ENCODE peak calls at places on chromosome 20, in seven cellular contexts. S, C, H, P, T, G and V are unnamed samples.

GRCh38 chr20:37262516-37262915 is 902 bp upstream of the GHRH start:
- DNase-seq in G (no peak), S (no peak), T (no peak), C (no peak), P (no peak), H (no peak), V (no peak)

GRCh38 chr20:41905186-41905585 is 287.0 kb upstream of the CHD6 start:
- DNase-seq in H (no peak), G (no peak), C (no peak), S (no peak), T (no peak), P (no peak), V (no peak)

GRCh38 chr20:3307695-3308094 is 68.7 kb upstream of the SLC4A11 start:
- DNase-seq in P (no peak), C (no peak), G (no peak), H (no peak), S (peak), T (peak), V (no peak)

GRCh38 chr20:20037960-20038359 is 14.3 kb downstream of the CRNKL1 start:
- DNase-seq in S (peak), H (peak), P (no peak), G (no peak), C (no peak), T (no peak), V (no peak)

GRCh38 chr20:52824494-52825216 is 147.5 kb upstream of the TSHZ2 start:
- DNase-seq in G (no peak), C (no peak), P (no peak), H (no peak), S (no peak), T (no peak), V (no peak)

GRCh38 chr20:33636776-33637175 is 25.4 kb upstream of the C20orf144 start:
- DNase-seq in T (no peak), G (no peak), H (no peak), S (no peak), C (peak), P (no peak), V (no peak)

GRCh38 chr20:25220810-25221591 is 25.5 kb downstream of the ENTPD6 start:
- DNase-seq in C (no peak), P (peak), S (no peak), H (no peak), G (no peak), T (no peak), V (no peak)

GRCh38 chr20:10576411-10576810 is 97.4 kb downstream of the JAG1 start:
- DNase-seq in G (no peak), P (no peak), S (no peak), C (no peak), T (peak), H (no peak), V (no peak)

GRCh38 chr20:6671829-6672228 is 95.7 kb upstream of the BMP2 start:
- DNase-seq in G (no peak), S (no peak), P (no peak), H (no peak), T (no peak), C (no peak), V (no peak)

GRCh38 chr20:11153819-11154218 is 480.0 kb upstream of the JAG1 start:
- DNase-seq in G (no peak), T (no peak), C (no peak), H (no peak), S (peak), P (no peak), V (no peak)

GRCh38 chr20:32678948-32679347 is 5.2 kb upstream of the C20orf203 start:
- DNase-seq in C (no peak), S (no peak), P (no peak), G (no peak), H (no peak), T (peak), V (no peak)

GRCh38 chr20:14069796-14070195 is 74.5 kb downstream of the MACROD2 start:
- DNase-seq in P (no peak), G (no peak), T (peak), H (no peak), C (no peak), S (no peak), V (no peak)

GRCh38 chr20:40990542-40991120 is 38.0 kb upstream of the TOP1 start:
- DNase-seq in P (peak), T (peak), C (peak), S (peak), H (peak), G (peak), V (peak)

GRCh38 chr20:48659888-48660287 is 167.9 kb downstream of the PREX1 start:
- DNase-seq in T (no peak), S (no peak), P (no peak), G (no peak), C (no peak), H (no peak), V (no peak)

GRCh38 chr20:63101781-63102719 is 95.3 kb upstream of the BHLHE23 start:
- DNase-seq in T (peak), C (peak), G (peak), S (peak), P (peak), H (no peak), V (peak)

GRCh38 chr20:35788796-35789195 is 17.0 kb downstream of the PHF20 start:
- DNase-seq in T (no peak), P (no peak), C (no peak), G (no peak), H (no peak), S (no peak), V (no peak)

GRCh38 chr20:46206025-46206424 is 87.9 kb downstream of the CD40 start:
- DNase-seq in H (no peak), P (no peak), C (no peak), G (no peak), T (peak), S (peak), V (peak)

GRCh38 chr20:17849901-17850673 is 118.5 kb downstream of the SNX5 start:
- DNase-seq in T (peak), H (peak), P (no peak), G (no peak), C (no peak), S (peak), V (peak)

GRCh38 chr20:36585410-36586125 is 12.2 kb downstream of the TGIF2 start:
- DNase-seq in H (no peak), C (peak), G (no peak), S (peak), P (no peak), T (no peak), V (no peak)

GRCh38 chr20:52801628-52802006 is 170.5 kb upstream of the TSHZ2 start:
- DNase-seq in H (no peak), T (no peak), G (no peak), S (no peak), P (no peak), C (no peak), V (no peak)

GRCh38 chr20:2750343-2751251 is 49.8 kb downstream of the CPXM1 start:
- DNase-seq in C (peak), H (no peak), G (no peak), P (peak), T (peak), S (peak), V (peak)

GRCh38 chr20:11271319-11271718 is 597.5 kb upstream of the JAG1 start:
- DNase-seq in T (no peak), C (peak), S (no peak), P (no peak), H (no peak), G (no peak), V (no peak)

GRCh38 chr20:34155864-34156263 is 43.8 kb upstream of the EIF2S2 start:
- DNase-seq in S (no peak), G (no peak), H (no peak), T (no peak), P (no peak), C (no peak), V (no peak)

GRCh38 chr20:9617062-9617461 is 102.7 kb downstream of the LAMP5 start:
- DNase-seq in H (peak), T (peak), C (peak), G (no peak), S (peak), P (peak), V (no peak)

GRCh38 chr20:34744340-34744739 is 40.2 kb downstream of the TP53INP2 start:
- DNase-seq in G (no peak), S (no peak), P (no peak), H (no peak), C (no peak), T (no peak), V (no peak)

GRCh38 chr20:31578448-31579138 is 26.5 kb upstream of the ID1 start:
- DNase-seq in C (peak), P (no peak), T (no peak), G (no peak), H (no peak), S (no peak), V (no peak)

GRCh38 chr20:49452011-49452482 is 30.4 kb downstream of the KCNB1 start:
- DNase-seq in H (no peak), P (no peak), S (peak), G (no peak), C (no peak), T (no peak), V (no peak)

GRCh38 chr20:5180933-5181332 is 54.1 kb downstream of the CDS2 start:
- DNase-seq in S (no peak), H (no peak), T (peak), C (no peak), P (no peak), G (no peak), V (no peak)

GRCh38 chr20:44021900-44022299 is 107.2 kb downstream of the TOX2 start:
- DNase-seq in C (no peak), P (no peak), T (no peak), G (no peak), S (no peak), H (no peak), V (no peak)

GRCh38 chr20:24465168-24465567 is 4.3 kb upstream of the SYNDIG1 start:
- DNase-seq in P (no peak), T (no peak), H (no peak), C (no peak), S (no peak), G (no peak), V (no peak)

GRCh38 chr20:11995750-11996567 is 78.3 kb downstream of the BTBD3 start:
- DNase-seq in C (no peak), H (no peak), S (no peak), T (no peak), P (no peak), G (no peak), V (no peak)

GRCh38 chr20:13567663-13568062 is 71.1 kb downstream of the TASP1 start:
- DNase-seq in G (no peak), C (no peak), H (no peak), T (no peak), S (peak), P (no peak), V (no peak)

GRCh38 chr20:17381701-17382100 is 149.5 kb downstream of the BFSP1 start:
- DNase-seq in C (no peak), S (no peak), P (no peak), T (no peak), H (no peak), G (no peak), V (no peak)

GRCh38 chr20:61891916-61892649 is 173.6 kb downstream of the TAF4 start:
- DNase-seq in C (no peak), S (no peak), H (no peak), P (no peak), T (no peak), G (no peak), V (no peak)

GRCh38 chr20:8131598-8132014 is 460 bp upstream of the PLCB1 start:
- DNase-seq in T (peak), H (no peak), G (no peak), C (no peak), S (peak), P (no peak), V (no peak)

GRCh38 chr20:37524859-37525708 is 2.6 kb downstream of the BLCAP start:
- DNase-seq in C (no peak), H (no peak), G (peak), S (no peak), T (no peak), P (no peak), V (no peak)

GRCh38 chr20:9068896-9069663 is at the start of gene PLCB4:
- DNase-seq in H (no peak), C (peak), G (no peak), T (peak), P (peak), S (peak), V (no peak)

DNA sequence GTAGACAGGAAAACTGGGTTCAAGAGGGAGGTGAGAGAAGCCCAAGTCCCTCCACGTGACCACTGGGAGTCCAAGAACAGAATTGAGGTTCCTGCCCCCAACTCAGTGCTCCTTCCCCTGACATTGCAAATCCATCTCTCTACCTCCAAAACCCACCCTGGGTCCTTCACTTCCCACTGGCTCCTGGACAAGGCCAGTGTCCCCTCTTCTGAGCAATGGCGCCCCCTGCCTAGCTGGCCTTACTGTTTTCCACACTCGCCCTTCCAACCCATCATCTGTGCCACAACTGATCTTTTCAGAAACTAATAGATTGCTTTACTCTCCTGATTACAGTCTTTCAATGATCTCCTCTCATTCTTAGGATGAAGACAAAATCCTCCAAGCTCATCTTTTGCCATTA is 200.3 kb downstream of the ANKRD60 start:
- DNase-seq in S (no peak), C (no peak), T (no peak), H (no peak), G (no peak), P (peak), V (no peak)
- TF ChIP-seq CTCF in S (no peak), C (peak), T (no peak), H (no peak), G (no peak), P (no peak), V (peak)

GRCh38 chr20:55004044-55004443 is 528.7 kb downstream of the DOK5 start:
- DNase-seq in S (no peak), P (no peak), C (no peak), G (no peak), T (no peak), H (no peak), V (no peak)
- TF ChIP-seq CTCF in S (no peak), P (no peak), C (peak), G (no peak), T (no peak), H (no peak), V (no peak)

DNA sequence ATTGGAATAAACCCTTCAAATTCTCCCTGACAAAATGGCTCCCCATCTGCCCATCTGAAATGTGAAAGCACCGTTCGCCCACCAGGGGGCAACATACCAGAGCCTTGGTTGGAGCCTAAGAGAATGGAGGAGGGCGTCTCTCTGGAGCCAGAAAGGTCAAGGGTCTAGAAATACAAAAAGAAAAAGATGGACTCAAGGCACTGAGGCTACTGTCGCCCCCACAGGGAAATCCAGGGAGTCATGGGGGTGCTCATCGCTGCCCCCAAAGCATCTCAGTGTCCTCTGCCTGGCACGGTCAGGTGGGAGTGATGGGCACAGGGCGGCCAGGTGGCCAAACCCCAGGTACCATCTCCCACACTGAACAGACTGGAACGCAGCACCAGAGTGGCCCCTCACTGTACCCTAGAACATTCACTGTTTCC is 136.3 kb downstream of the ZMYND8 start:
- DNase-seq in C (peak), P (no peak), S (peak), H (no peak), T (peak), G (peak), V (no peak)
- TF ChIP-seq CTCF in C (peak), P (no peak), S (peak), H (peak), T (peak), G (peak), V (peak)

GRCh38 chr20:59402697-59403096 is 102.3 kb downstream of the EDN3 start:
- DNase-seq in T (no peak), G (no peak), P (no peak), C (no peak), H (no peak), S (no peak), V (no peak)

GRCh38 chr20:59404749-59405148 is 104.3 kb downstream of the EDN3 start:
- DNase-seq in S (no peak), H (no peak), C (no peak), G (no peak), T (no peak), P (no peak), V (no peak)

GRCh38 chr20:59403261-59403961 is 103.0 kb downstream of the EDN3 start:
- DNase-seq in T (no peak), C (peak), S (peak), P (peak), G (peak), H (no peak), V (peak)

GRCh38 chr20:59405226-59405815 is 104.9 kb downstream of the EDN3 start:
- DNase-seq in P (no peak), H (no peak), T (no peak), C (no peak), G (no peak), S (no peak), V (no peak)

DNA sequence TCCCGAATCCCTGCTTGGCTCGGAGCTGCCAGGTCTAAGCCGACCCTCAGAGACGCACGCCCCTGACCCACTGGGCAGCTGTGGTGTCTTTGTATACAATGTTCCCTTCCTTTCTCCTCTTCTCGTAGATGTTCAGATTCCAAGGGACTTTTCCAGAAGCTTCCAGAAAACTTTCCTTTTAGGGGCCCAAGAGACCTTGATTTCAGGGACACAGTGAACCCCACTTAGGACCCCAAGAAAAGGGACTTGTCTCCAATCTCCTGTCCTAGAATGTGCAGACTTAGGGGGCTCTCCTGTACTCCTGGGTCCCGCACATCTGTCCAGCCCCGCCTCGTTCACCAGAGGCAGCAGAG is 103.5 kb downstream of the EDN3 start:
- DNase-seq in T (no peak), H (no peak), P (no peak), G (no peak), S (no peak), C (no peak), V (no peak)
- TF ChIP-seq CTCF in T (no peak), H (no peak), P (no peak), G (peak), S (no peak), C (no peak), V (no peak)

GRCh38 chr20:56202493-56203077 is 45.9 kb upstream of the MC3R start:
- DNase-seq in P (no peak), G (no peak), C (no peak), S (peak), T (peak), H (no peak), V (no peak)
- TF ChIP-seq CTCF in P (peak), G (no peak), C (no peak), S (peak), T (peak), H (peak), V (peak)

GRCh38 chr20:39310363-39311037 is 348.4 kb downstream of the DHX35 start:
- DNase-seq in S (no peak), C (peak), H (no peak), T (no peak), P (no peak), G (no peak), V (no peak)
- TF ChIP-seq CTCF in S (no peak), C (no peak), H (no peak), T (no peak), P (no peak), G (no peak), V (no peak)

DNA sequence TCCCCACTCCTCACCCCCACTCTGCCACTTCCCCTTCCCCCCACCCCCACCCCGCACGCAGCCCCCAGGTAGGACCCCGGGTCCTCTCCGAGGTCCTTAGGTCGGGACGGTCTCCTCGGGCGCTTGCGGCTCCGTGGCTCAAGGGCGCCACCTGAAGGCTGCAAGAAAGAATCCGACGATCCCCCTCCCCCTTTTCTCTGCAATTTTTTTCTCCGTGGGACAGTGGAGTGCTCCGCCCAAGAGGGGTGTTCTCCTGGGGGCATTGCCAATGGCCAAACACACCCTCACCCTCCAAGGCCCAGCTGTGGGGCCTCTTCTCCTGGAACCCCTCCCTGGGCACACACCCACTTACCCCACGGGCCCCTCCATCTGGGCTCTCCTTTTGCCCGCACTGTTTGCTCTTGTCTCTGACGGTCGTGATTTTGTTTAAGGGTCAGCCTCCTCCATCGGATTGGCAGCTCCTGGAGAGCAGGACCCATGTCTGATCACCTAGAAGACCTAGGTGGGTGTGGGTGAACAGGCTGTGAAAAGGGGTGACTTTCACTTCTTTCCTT is 1.1 kb upstream of the TMEM74B start:
- DNase-seq in C (peak), T (peak), G (peak), S (peak), P (peak), H (no peak), V (peak)
- TF ChIP-seq CTCF in C (peak), T (peak), G (no peak), S (peak), P (peak), H (peak), V (peak)

GRCh38 chr20:22305391-22305790 is 279.0 kb downstream of the FOXA2 start:
- DNase-seq in S (no peak), G (no peak), T (no peak), C (no peak), H (no peak), P (no peak), V (no peak)

GRCh38 chr20:22308934-22309333 is 275.4 kb downstream of the FOXA2 start:
- DNase-seq in C (no peak), G (no peak), S (no peak), T (no peak), H (no peak), P (no peak), V (no peak)

GRCh38 chr20:22302039-22302438 is 282.3 kb downstream of the FOXA2 start:
- DNase-seq in H (no peak), P (no peak), G (no peak), T (no peak), S (no peak), C (no peak), V (no peak)

GRCh38 chr20:22303523-22303922 is 280.8 kb downstream of the FOXA2 start:
- DNase-seq in C (no peak), P (no peak), H (no peak), G (no peak), T (no peak), S (no peak), V (no peak)
- TF ChIP-seq CTCF in C (peak), P (no peak), H (no peak), G (no peak), T (no peak), S (no peak), V (no peak)